ENCODE peak calls at places on chromosomes 16 and 17, in four cellular contexts. O, X, Q and K are unnamed samples.

GRCh38 chr17:65022751-65023421 is 33.7 kb downstream of the GNA13 start:
- DNase-seq in O (no peak), X (peak), Q (no peak), K (no peak)

GRCh38 chr17:14745122-14745521 is 444.2 kb downstream of the HS3ST3B1 start:
- DNase-seq in X (no peak), Q (no peak), O (no peak), K (no peak)

GRCh38 chr17:76714822-76715461 is 4.2 kb upstream of the MXRA7 start:
- DNase-seq in O (peak), Q (peak), X (peak), K (peak)

GRCh38 chr16:84501077-84501735 is 3.3 kb downstream of the MEAK7 start:
- DNase-seq in O (peak), X (no peak), Q (no peak), K (no peak)

GRCh38 chr16:72739577-72739976 is 308.4 kb downstream of the ZFHX3 start:
- DNase-seq in Q (no peak), O (no peak), X (no peak), K (no peak)

GRCh38 chr16:31344712-31345111 is 10.3 kb upstream of the ITGAX start:
- DNase-seq in X (no peak), O (no peak), Q (no peak), K (no peak)

GRCh38 chr16:25013049-25013448 is 2.1 kb downstream of the ARHGAP17 start:
- DNase-seq in X (no peak), Q (no peak), O (no peak), K (no peak)

GRCh38 chr16:87276091-87276561 is 41.1 kb downstream of the C16orf95 start:
- DNase-seq in Q (no peak), X (peak), O (no peak), K (no peak)

GRCh38 chr16:67486805-67487204 is 3.5 kb upstream of the AGRP start:
- DNase-seq in Q (no peak), X (peak), O (no peak), K (no peak)

GRCh38 chr17:27446569-27447301 is 9.5 kb upstream of the KSR1 start:
- DNase-seq in O (no peak), Q (no peak), X (peak), K (peak)

GRCh38 chr17:64975318-64976087 is 56.2 kb upstream of the LRRC37A3 start:
- DNase-seq in O (peak), X (peak), Q (peak), K (peak)

GRCh38 chr17:6525111-6525510 is 31.2 kb downstream of the PITPNM3 start:
- DNase-seq in X (no peak), O (no peak), Q (no peak), K (no peak)

GRCh38 chr17:38853292-38854219 is at the start of gene RPL23:
- DNase-seq in O (peak), Q (peak), X (peak), K (peak)
- TF ChIP-seq POLR2A in O (peak), Q (no peak), X (peak), K (peak)

GRCh38 chr17:7951143-7951792 is 19.3 kb downstream of the CNTROB start:
- DNase-seq in Q (no peak), X (no peak), O (no peak), K (no peak)
- TF ChIP-seq POLR2A in Q (no peak), X (no peak), O (no peak), K (no peak)

GRCh38 chr17:58004060-58004459 is 3.0 kb downstream of the SRSF1 start:
- DNase-seq in O (no peak), X (no peak), Q (no peak), K (no peak)
- TF ChIP-seq POLR2A in O (no peak), X (no peak), Q (no peak), K (no peak)

DNA sequence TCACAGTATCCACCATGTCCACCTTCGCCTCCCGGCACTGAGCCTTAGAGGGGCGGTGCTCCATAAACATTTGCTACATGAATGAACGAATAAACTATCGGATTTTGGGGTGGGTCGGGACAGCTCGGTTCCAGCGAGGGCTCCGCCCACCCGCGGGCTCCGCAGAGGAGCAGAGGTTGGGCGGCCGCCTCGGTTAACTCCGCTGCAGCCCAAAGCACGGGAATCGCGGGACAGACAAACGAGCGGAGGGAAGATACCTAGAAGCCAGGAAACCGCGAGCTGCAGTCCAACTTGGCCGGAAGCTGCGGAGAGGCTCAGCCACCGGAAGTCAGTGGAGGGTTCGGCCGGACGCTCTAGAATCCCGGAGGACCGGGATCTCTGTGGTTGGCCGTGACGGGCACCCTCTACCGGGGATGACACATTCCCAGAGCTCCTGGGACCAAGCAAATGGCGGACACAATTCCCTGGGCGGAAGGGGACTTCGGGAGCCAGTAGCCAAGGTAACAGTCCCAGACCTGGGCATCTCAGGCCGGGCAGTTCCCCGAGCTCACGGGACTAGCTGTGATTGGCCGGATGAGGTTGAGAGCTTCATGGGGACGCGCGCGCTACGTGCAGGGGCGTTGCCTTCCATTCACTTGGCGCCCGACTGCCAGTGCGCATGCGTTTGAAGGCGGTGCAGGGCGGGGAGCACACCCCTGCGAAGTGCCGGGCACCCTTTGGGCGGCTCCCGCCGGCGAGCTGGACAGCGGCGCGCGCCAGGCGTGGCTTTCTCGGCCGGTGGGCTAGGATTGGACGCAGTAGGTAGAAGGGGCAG is 489 bp upstream of the MAPK7 start:
- DNase-seq in Q (peak), X (peak), O (peak), K (peak)
- TF ChIP-seq POLR2A in Q (no peak), X (peak), O (peak), K (peak)

DNA sequence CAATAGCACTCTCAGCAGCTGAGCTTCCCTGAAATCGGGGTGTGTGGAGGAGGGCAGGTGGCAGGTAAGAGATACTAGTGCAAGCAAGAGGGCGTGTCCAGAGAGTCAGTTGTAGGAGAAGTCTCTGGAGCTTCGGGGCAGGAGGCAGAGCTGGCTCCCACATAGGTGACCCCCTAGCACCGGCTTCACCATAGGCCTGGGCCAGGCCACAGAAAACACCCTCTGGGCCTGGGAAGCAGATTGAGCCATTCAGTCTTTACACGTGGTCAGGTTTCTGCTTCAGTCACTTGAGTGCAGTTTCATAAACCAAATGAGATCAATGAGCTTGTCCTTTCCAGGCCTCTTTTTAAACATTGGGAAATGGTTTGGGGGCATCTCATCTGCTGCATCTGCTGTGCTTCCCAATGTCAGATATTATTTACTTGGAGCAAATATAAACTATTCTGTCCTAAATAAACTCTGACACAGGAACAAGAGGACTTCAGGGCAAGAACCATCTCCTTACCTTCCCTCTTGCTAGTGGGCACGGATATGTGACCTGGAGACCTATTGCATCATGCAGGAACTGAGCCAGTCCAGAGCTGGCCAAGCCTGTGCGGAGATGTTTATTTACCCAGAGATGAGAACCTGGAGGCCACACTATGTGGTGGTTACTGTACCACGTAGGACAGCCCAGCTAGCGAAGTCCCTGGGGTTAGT is 16.1 kb downstream of the CCR7 start:
- DNase-seq in Q (peak), X (peak), O (peak), K (no peak)
- TF ChIP-seq POLR2A in Q (no peak), X (no peak), O (no peak), K (no peak)

GRCh38 chr17:66339563-66339962 is 37.1 kb downstream of the PRKCA start:
- DNase-seq in X (no peak), O (no peak), Q (no peak), K (no peak)

GRCh38 chr17:66337268-66337667 is 34.9 kb downstream of the PRKCA start:
- DNase-seq in Q (no peak), O (no peak), X (no peak), K (no peak)

GRCh38 chr17:66340720-66341119 is 38.3 kb downstream of the PRKCA start:
- DNase-seq in X (no peak), Q (no peak), O (no peak), K (no peak)

GRCh38 chr17:66337866-66338472 is 35.6 kb downstream of the PRKCA start:
- DNase-seq in X (no peak), O (no peak), Q (no peak), K (no peak)

DNA sequence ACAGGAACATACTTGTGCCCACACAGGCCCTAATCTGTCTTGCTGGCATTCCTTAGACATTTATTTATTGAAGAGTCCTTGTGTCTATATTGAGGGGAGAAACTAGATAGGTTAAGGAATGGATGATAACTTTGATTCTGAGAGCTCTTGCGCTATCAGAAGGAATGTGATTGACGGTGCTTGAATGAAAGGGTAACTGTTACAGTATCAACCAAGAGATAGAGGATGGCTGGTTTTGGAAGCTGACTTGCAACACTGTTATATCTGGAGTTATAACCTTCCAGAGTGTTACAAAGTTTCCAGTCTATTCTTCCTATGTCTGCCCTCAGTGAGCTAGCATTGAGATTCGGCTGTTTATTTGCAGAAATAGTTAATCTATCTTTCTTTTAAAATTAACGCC is 36.5 kb downstream of the PRKCA start:
- DNase-seq in X (no peak), Q (no peak), O (no peak), K (no peak)
- TF ChIP-seq POLR2A in X (no peak), Q (no peak), O (no peak), K (no peak)

GRCh38 chr17:82212331-82213250 is at the start of gene CCDC57:
- DNase-seq in O (peak), Q (peak), X (peak), K (peak)
- TF ChIP-seq POLR2A in O (no peak), Q (no peak), X (peak), K (peak)

GRCh38 chr17:72008236-72008874 is 112.5 kb upstream of the SOX9 start:
- DNase-seq in X (no peak), Q (no peak), O (no peak), K (no peak)

GRCh38 chr17:72011561-72011960 is 109.3 kb upstream of the SOX9 start:
- DNase-seq in Q (no peak), O (no peak), X (no peak), K (no peak)
- TF ChIP-seq POLR2A in Q (no peak), O (no peak), X (no peak), K (no peak)